ENCODE peak calls at places on chromosomes 2 and 18, in four cellular contexts. One of them, this sample, is unnamed.

GRCh38 chr18:59065684-59066083 is 74.0 kb upstream of the SEC11C start:
- DNase-seq in adipocyte: no peak
- DNase-seq in heart left ventricle: no peak
- DNase-seq in body of pancreas: no peak
- DNase-seq in this sample: no peak

GRCh38 chr2:11073791-11074190 is 81.5 kb upstream of the SLC66A3 start:
- DNase-seq in heart left ventricle: no peak
- DNase-seq in adipocyte: peak; percentile 42
- DNase-seq in body of pancreas: no peak
- DNase-seq in this sample: no peak

GRCh38 chr2:1584691-1585485 is 159.4 kb downstream of the PXDN start:
- DNase-seq in heart left ventricle: no peak
- DNase-seq in adipocyte: no peak
- DNase-seq in body of pancreas: no peak
- DNase-seq in this sample: no peak

GRCh38 chr2:38267270-38267925 is 109.7 kb downstream of the ATL2 start:
- DNase-seq in adipocyte: no peak
- DNase-seq in heart left ventricle: no peak
- DNase-seq in body of pancreas: no peak
- DNase-seq in this sample: no peak

GRCh38 chr2:158034198-158034831 is 67.4 kb upstream of the UPP2 start:
- DNase-seq in heart left ventricle: peak; percentile 19
- DNase-seq in body of pancreas: peak; percentile 79
- DNase-seq in adipocyte: peak; percentile 80
- DNase-seq in this sample: no peak

GRCh38 chr2:46298522-46299351 is 1.5 kb downstream of the EPAS1 start:
- DNase-seq in heart left ventricle: peak; percentile 76
- DNase-seq in adipocyte: peak; percentile 68
- DNase-seq in body of pancreas: peak; percentile 76
- DNase-seq in this sample: peak; percentile 77

GRCh38 chr18:42255908-42256765 is 301.1 kb downstream of the PIK3C3 start:
- DNase-seq in adipocyte: no peak
- DNase-seq in heart left ventricle: no peak
- DNase-seq in body of pancreas: no peak
- DNase-seq in this sample: no peak

GRCh38 chr2:241820625-241821384 is 11.8 kb downstream of the NEU4 start:
- DNase-seq in adipocyte: no peak
- DNase-seq in body of pancreas: no peak
- DNase-seq in heart left ventricle: no peak
- DNase-seq in this sample: no peak

GRCh38 chr2:204110250-204111183 is 174.0 kb downstream of the ICOS start:
- DNase-seq in body of pancreas: peak; percentile 8
- DNase-seq in heart left ventricle: no peak
- DNase-seq in adipocyte: peak; percentile 76
- DNase-seq in this sample: no peak

GRCh38 chr2:145284551-145284950 is 764.6 kb upstream of the ZEB2 start:
- DNase-seq in body of pancreas: no peak
- DNase-seq in adipocyte: no peak
- DNase-seq in heart left ventricle: no peak
- DNase-seq in this sample: no peak

GRCh38 chr2:75592028-75592427 is 31.3 kb upstream of the EVA1A start:
- DNase-seq in body of pancreas: peak; percentile 58
- DNase-seq in adipocyte: peak; percentile 61
- DNase-seq in heart left ventricle: no peak
- DNase-seq in this sample: no peak

GRCh38 chr2:61177727-61178549 is 15.9 kb downstream of the C2orf74 start:
- DNase-seq in adipocyte: no peak
- DNase-seq in body of pancreas: peak; percentile 37
- DNase-seq in heart left ventricle: no peak
- DNase-seq in this sample: peak; percentile 33

GRCh38 chr2:23826079-23826478 is 100.8 kb downstream of the ATAD2B start:
- DNase-seq in heart left ventricle: no peak
- DNase-seq in adipocyte: peak; percentile 51
- DNase-seq in body of pancreas: no peak
- DNase-seq in this sample: no peak

GRCh38 chr2:25127631-25128030 is 40.7 kb downstream of the POMC start:
- DNase-seq in heart left ventricle: no peak
- DNase-seq in body of pancreas: no peak
- DNase-seq in adipocyte: no peak
- DNase-seq in this sample: no peak

GRCh38 chr2:56191617-56192016 is 7.8 kb downstream of the CCDC85A start:
- DNase-seq in body of pancreas: peak; percentile 22
- DNase-seq in heart left ventricle: peak; percentile 16
- DNase-seq in adipocyte: peak; percentile 73
- DNase-seq in this sample: no peak

GRCh38 chr2:52210161-52210560 is 1178.2 kb upstream of the NRXN1 start:
- DNase-seq in adipocyte: peak; percentile 4
- DNase-seq in heart left ventricle: no peak
- DNase-seq in body of pancreas: no peak
- DNase-seq in this sample: no peak

GRCh38 chr2:88753833-88754584 is 62.5 kb downstream of the RPIA start:
- DNase-seq in adipocyte: no peak
- DNase-seq in heart left ventricle: no peak
- DNase-seq in body of pancreas: peak; percentile 17
- DNase-seq in this sample: no peak

GRCh38 chr18:79378416-79379250 is 17.1 kb upstream of the NFATC1 start:
- DNase-seq in heart left ventricle: peak; percentile 80
- DNase-seq in adipocyte: peak; percentile 81
- DNase-seq in body of pancreas: peak; percentile 74
- DNase-seq in this sample: peak; percentile 83

GRCh38 chr2:186590538-186591441 is 934 bp downstream of the ITGAV start:
- DNase-seq in adipocyte: peak; percentile 76
- DNase-seq in heart left ventricle: peak; percentile 39
- DNase-seq in body of pancreas: peak; percentile 17
- DNase-seq in this sample: no peak

GRCh38 chr2:181658444-181658843 is 1.5 kb upstream of the CERKL start:
- DNase-seq in adipocyte: no peak
- DNase-seq in heart left ventricle: no peak
- DNase-seq in body of pancreas: peak; percentile 35
- DNase-seq in this sample: no peak

GRCh38 chr2:1495676-1496393 is 82.6 kb downstream of the TPO start:
- DNase-seq in heart left ventricle: no peak
- DNase-seq in adipocyte: no peak
- DNase-seq in body of pancreas: no peak
- DNase-seq in this sample: no peak

GRCh38 chr18:58768293-58768974 is 96.2 kb upstream of the ZNF532 start:
- DNase-seq in heart left ventricle: peak; percentile 69
- DNase-seq in body of pancreas: peak; percentile 73
- DNase-seq in adipocyte: peak; percentile 85
- DNase-seq in this sample: peak; percentile 69

GRCh38 chr2:235930701-235931100 is 237.5 kb downstream of the GBX2 start:
- DNase-seq in adipocyte: no peak
- DNase-seq in body of pancreas: no peak
- DNase-seq in heart left ventricle: no peak
- DNase-seq in this sample: no peak

GRCh38 chr18:76528477-76529432 is 33.7 kb upstream of the ZNF516 start:
- DNase-seq in body of pancreas: peak; percentile 54
- DNase-seq in adipocyte: peak; percentile 84
- DNase-seq in heart left ventricle: peak; percentile 36
- DNase-seq in this sample: no peak

GRCh38 chr2:130911996-130912395 is 75.3 kb downstream of the ARHGEF4 start:
- DNase-seq in body of pancreas: no peak
- DNase-seq in adipocyte: no peak
- DNase-seq in heart left ventricle: no peak
- DNase-seq in this sample: no peak

GRCh38 chr2:158497486-158497885 is 40.7 kb downstream of the PKP4 start:
- DNase-seq in body of pancreas: no peak
- DNase-seq in heart left ventricle: no peak
- DNase-seq in adipocyte: peak; percentile 31
- DNase-seq in this sample: no peak

GRCh38 chr2:127174176-127174575 is 45.9 kb downstream of the CYP27C1 start:
- DNase-seq in adipocyte: peak; percentile 54
- DNase-seq in body of pancreas: no peak
- DNase-seq in heart left ventricle: no peak
- DNase-seq in this sample: no peak

GRCh38 chr2:2234398-2234797 is 96.7 kb downstream of the MYT1L start:
- DNase-seq in body of pancreas: no peak
- DNase-seq in adipocyte: no peak
- DNase-seq in heart left ventricle: no peak
- DNase-seq in this sample: no peak

GRCh38 chr2:191845248-191845715 is 1.6 kb downstream of the CAVIN2 start:
- DNase-seq in adipocyte: peak; percentile 62
- DNase-seq in body of pancreas: no peak
- DNase-seq in heart left ventricle: peak; percentile 64
- DNase-seq in this sample: peak; percentile 70

GRCh38 chr2:199011908-199012307 is 445.8 kb downstream of the SATB2 start:
- DNase-seq in body of pancreas: no peak
- DNase-seq in adipocyte: no peak
- DNase-seq in heart left ventricle: no peak
- DNase-seq in this sample: no peak

GRCh38 chr2:239866350-239866749 is 158.8 kb downstream of the NDUFA10 start:
- DNase-seq in heart left ventricle: no peak
- DNase-seq in body of pancreas: no peak
- DNase-seq in adipocyte: no peak
- DNase-seq in this sample: no peak

DNA sequence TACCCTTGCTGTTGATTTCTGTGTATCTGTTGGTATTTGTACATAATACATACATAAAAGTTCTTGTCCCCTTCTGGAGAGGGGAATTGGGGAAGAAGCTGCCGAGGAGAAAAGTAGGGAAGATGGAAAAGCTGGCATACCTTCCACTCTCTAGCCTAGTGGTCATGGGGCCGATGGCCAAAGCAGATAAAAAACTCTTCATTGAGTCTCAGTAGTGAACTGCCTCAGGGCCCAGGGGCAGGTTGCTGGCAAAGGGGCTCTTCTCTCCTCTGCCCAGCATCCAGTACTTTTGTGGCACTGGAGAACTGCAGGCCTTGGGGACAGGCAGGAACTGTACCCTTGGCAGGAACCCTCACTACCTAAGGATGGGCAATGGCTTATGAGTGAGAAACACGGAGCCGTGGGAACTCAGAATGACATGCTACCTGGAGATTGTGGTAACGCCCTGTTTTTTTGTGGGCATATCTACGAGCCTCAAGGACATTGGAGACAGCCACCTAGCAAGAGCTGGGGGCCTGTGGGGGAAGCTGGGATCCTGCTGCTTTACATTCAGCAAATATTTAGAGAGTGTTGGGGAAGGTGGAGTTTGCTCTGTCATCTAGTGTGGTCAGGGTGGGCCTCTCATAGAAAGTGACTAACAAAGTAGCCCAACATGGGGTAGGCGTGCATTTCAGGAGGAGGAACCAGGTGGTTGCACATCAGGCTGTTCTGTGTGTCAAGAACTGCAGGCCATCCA is 22.6 kb upstream of the ITGB6 start:
- DNase-seq in adipocyte: no peak
- DNase-seq in body of pancreas: no peak
- DNase-seq in heart left ventricle: no peak
- DNase-seq in this sample: no peak
- H3K4me1 ChIP-seq in adipocyte: peaks cover 66% of the 10 kb centered on the region
- H3K4me1 ChIP-seq in body of pancreas: peaks cover 19% of the 10 kb centered on the region
- H3K4me1 ChIP-seq in heart left ventricle: peaks cover 29% of the 10 kb centered on the region
- H3K4me1 ChIP-seq in this sample: peaks cover 3% of the 10 kb centered on the region

GRCh38 chr2:148020358-148021058 is at the start of gene ORC4:
- DNase-seq in adipocyte: peak; percentile 100
- DNase-seq in heart left ventricle: peak; percentile 99
- DNase-seq in body of pancreas: peak; percentile 100
- DNase-seq in this sample: peak; percentile 100

GRCh38 chr2:148022882-148023281 is 2.0 kb downstream of the MBD5 start:
- DNase-seq in body of pancreas: no peak
- DNase-seq in adipocyte: no peak
- DNase-seq in heart left ventricle: no peak
- DNase-seq in this sample: no peak

GRCh38 chr2:148022351-148022750 is 1.5 kb downstream of the MBD5 start:
- DNase-seq in adipocyte: peak; percentile 27
- DNase-seq in heart left ventricle: no peak
- DNase-seq in body of pancreas: no peak
- DNase-seq in this sample: no peak

GRCh38 chr2:148020036-148020357 is 540 bp downstream of the ORC4 start:
- DNase-seq in body of pancreas: no peak
- DNase-seq in heart left ventricle: no peak
- DNase-seq in adipocyte: peak; percentile 70
- DNase-seq in this sample: no peak

GRCh38 chr2:148021059-148021985 is at the start of gene MBD5:
- DNase-seq in body of pancreas: peak; percentile 41
- DNase-seq in adipocyte: peak; percentile 73
- DNase-seq in heart left ventricle: peak; percentile 24
- DNase-seq in this sample: no peak
- H3K4me1 ChIP-seq in body of pancreas: peaks cover 19% of the 10 kb centered on the region
- H3K4me1 ChIP-seq in adipocyte: peaks cover 36% of the 10 kb centered on the region
- H3K4me1 ChIP-seq in heart left ventricle: peaks cover 42% of the 10 kb centered on the region
- H3K4me1 ChIP-seq in this sample: peaks cover 35% of the 10 kb centered on the region

GRCh38 chr2:217912030-217913024 is 90.5 kb downstream of the TNS1 start:
- DNase-seq in adipocyte: no peak
- DNase-seq in body of pancreas: no peak
- DNase-seq in heart left ventricle: no peak
- DNase-seq in this sample: no peak

GRCh38 chr2:217909156-217909820 is 93.5 kb downstream of the TNS1 start:
- DNase-seq in body of pancreas: no peak
- DNase-seq in adipocyte: no peak
- DNase-seq in heart left ventricle: peak; percentile 22
- DNase-seq in this sample: no peak

GRCh38 chr2:217908544-217908943 is 94.3 kb downstream of the TNS1 start:
- DNase-seq in heart left ventricle: peak; percentile 29
- DNase-seq in adipocyte: no peak
- DNase-seq in body of pancreas: no peak
- DNase-seq in this sample: no peak

GRCh38 chr2:217911283-217911965 is 91.4 kb downstream of the TNS1 start:
- DNase-seq in adipocyte: no peak
- DNase-seq in heart left ventricle: no peak
- DNase-seq in body of pancreas: no peak
- DNase-seq in this sample: no peak

GRCh38 chr2:217910875-217911212 is 92.0 kb downstream of the TNS1 start:
- DNase-seq in heart left ventricle: no peak
- DNase-seq in body of pancreas: no peak
- DNase-seq in adipocyte: no peak
- DNase-seq in this sample: no peak
- H3K4me1 ChIP-seq in heart left ventricle: peaks cover 100% of the 10 kb centered on the region
- H3K4me1 ChIP-seq in body of pancreas: peaks cover 82% of the 10 kb centered on the region
- H3K4me1 ChIP-seq in adipocyte: peaks cover 83% of the 10 kb centered on the region
- H3K4me1 ChIP-seq in this sample: peaks cover 83% of the 10 kb centered on the region

GRCh38 chr2:17375262-17375661 is 143.0 kb downstream of the RAD51AP2 start:
- DNase-seq in body of pancreas: peak; percentile 13
- DNase-seq in adipocyte: no peak
- DNase-seq in heart left ventricle: no peak
- DNase-seq in this sample: no peak
- H3K4me1 ChIP-seq in body of pancreas: no peaks in the 10 kb centered on the region
- H3K4me1 ChIP-seq in adipocyte: no peaks in the 10 kb centered on the region
- H3K4me1 ChIP-seq in heart left ventricle: no peaks in the 10 kb centered on the region
- H3K4me1 ChIP-seq in this sample: no peaks in the 10 kb centered on the region

GRCh38 chr2:222752731-222753130 is 81.3 kb downstream of the MOGAT1 start:
- DNase-seq in heart left ventricle: no peak
- DNase-seq in adipocyte: no peak
- DNase-seq in body of pancreas: no peak
- DNase-seq in this sample: no peak
- H3K4me1 ChIP-seq in heart left ventricle: peaks cover 16% of the 10 kb centered on the region
- H3K4me1 ChIP-seq in adipocyte: peaks cover 25% of the 10 kb centered on the region
- H3K4me1 ChIP-seq in body of pancreas: peaks cover 19% of the 10 kb centered on the region
- H3K4me1 ChIP-seq in this sample: peaks cover 16% of the 10 kb centered on the region